ENCODE peak calls at places on chromosomes 13 and 19, in eight cellular contexts. D, H, B, U, J, Q, C and L are unnamed samples.

GRCh38 chr13:52786747-52787146 is 47.1 kb upstream of the CNMD start:
- DNase-seq in J (no peak), C (no peak), B (no peak), H (no peak), Q (no peak), D (no peak), U (no peak), L (no peak)

GRCh38 chr19:52923782-52924593 is 760 bp upstream of the ZNF888 start:
- DNase-seq in H (no peak), C (no peak), U (no peak), D (no peak), B (peak), J (peak), Q (no peak), L (no peak)

GRCh38 chr13:47598340-47598911 is 402.6 kb downstream of the SUCLA2 start:
- DNase-seq in C (no peak), U (no peak), H (no peak), D (no peak), Q (no peak), B (no peak), J (peak), L (no peak)

GRCh38 chr13:79458436-79458835 is 22.5 kb upstream of the NDFIP2 start:
- DNase-seq in C (no peak), Q (no peak), D (no peak), B (no peak), J (peak), U (no peak), H (no peak), L (no peak)

GRCh38 chr19:38055655-38056521 is 148.9 kb downstream of the SIPA1L3 start:
- DNase-seq in B (no peak), U (no peak), Q (no peak), D (no peak), C (no peak), H (no peak), J (no peak), L (no peak)

GRCh38 chr13:23695711-23696512 is 125.7 kb downstream of the TNFRSF19 start:
- DNase-seq in Q (peak), U (peak), J (no peak), C (no peak), H (no peak), B (no peak), D (no peak), L (no peak)

GRCh38 chr19:1736916-1737315 is 16.4 kb upstream of the ONECUT3 start:
- DNase-seq in U (no peak), Q (no peak), C (no peak), B (no peak), J (no peak), H (no peak), D (no peak), L (no peak)

GRCh38 chr13:114004416-114005205 is 30.7 kb upstream of the C13orf46 start:
- DNase-seq in D (no peak), H (no peak), J (peak), U (no peak), B (peak), Q (no peak), C (peak), L (peak)

GRCh38 chr13:46687810-46688209 is 109.2 kb downstream of the ESD start:
- DNase-seq in B (no peak), J (peak), Q (peak), H (no peak), U (no peak), D (no peak), C (no peak), L (no peak)

GRCh38 chr19:55173717-55174409 is 6.2 kb downstream of the SYT5 start:
- DNase-seq in Q (no peak), J (peak), B (no peak), C (peak), H (peak), U (peak), D (peak), L (no peak)

GRCh38 chr13:37868691-37869505 is 674 bp downstream of the TRPC4 start:
- DNase-seq in C (no peak), D (peak), H (no peak), U (no peak), Q (no peak), J (peak), B (no peak), L (no peak)

GRCh38 chr13:101785858-101786257 is 333.4 kb downstream of the ITGBL1 start:
- DNase-seq in H (peak), B (no peak), D (peak), U (no peak), C (peak), J (peak), Q (no peak), L (no peak)
- TF ChIP-seq CTCF in H (peak), B (no peak), D (peak), U (no peak), C (peak), J (peak), Q (no peak), L (peak)

DNA sequence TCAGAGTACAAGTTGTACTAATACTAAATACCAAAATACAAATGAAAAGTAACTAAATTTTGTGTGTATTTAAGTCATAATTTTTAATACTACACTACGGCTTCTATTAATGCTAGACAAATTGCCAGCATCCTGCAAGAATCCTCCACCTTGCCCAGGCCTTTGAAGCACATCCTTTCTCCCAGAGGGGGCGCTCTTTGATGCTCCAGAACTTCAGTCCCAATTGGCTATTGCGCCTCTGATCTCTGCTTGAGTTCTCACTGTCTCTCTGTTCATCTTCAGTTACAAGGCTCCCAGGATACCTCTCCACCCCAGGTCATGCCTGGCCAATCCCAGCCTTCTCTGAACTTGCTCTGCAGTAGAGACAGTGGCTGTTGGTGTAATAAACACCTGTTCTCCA is 141.0 kb downstream of the DCLK1 start:
- DNase-seq in J (no peak), Q (no peak), B (no peak), D (no peak), U (no peak), H (no peak), C (no peak), L (no peak)
- TF ChIP-seq CTCF in J (no peak), Q (no peak), B (no peak), D (no peak), U (no peak), H (no peak), C (peak), L (peak)

DNA sequence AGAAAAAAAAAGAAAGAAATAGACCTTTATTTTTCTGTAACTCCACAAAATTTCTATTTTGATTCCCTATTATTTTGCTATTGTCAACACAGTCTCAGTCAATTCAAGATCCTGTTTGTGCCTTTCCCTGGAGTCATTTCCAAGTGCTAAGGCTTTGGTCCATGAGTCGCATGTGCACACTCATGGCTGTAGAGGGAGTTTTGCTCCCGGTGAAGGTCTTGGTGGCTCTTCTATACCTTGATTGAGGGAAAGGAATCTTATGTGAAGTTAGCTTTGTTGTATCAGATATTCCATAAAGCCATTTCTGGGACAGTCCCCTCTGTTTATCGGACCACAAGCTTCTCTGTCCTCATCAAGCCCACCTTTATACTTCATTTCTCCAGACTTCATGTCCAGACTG is 58.7 kb upstream of the ALOX5AP start:
- DNase-seq in B (no peak), H (no peak), C (no peak), Q (no peak), J (peak), D (no peak), U (no peak), L (no peak)
- TF ChIP-seq CTCF in B (no peak), H (peak), C (peak), Q (no peak), J (peak), D (peak), U (no peak), L (peak)

GRCh38 chr13:26446751-26447150 is 110.7 kb upstream of the WASF3 start:
- DNase-seq in Q (no peak), D (no peak), J (peak), B (no peak), C (no peak), H (no peak), U (no peak), L (no peak)

GRCh38 chr13:26440111-26440510 is 117.4 kb upstream of the WASF3 start:
- DNase-seq in B (no peak), J (peak), D (no peak), C (no peak), U (no peak), Q (no peak), H (no peak), L (no peak)

GRCh38 chr13:26442541-26442940 is 114.9 kb upstream of the WASF3 start:
- DNase-seq in H (no peak), U (no peak), D (no peak), J (peak), B (no peak), Q (no peak), C (no peak), L (no peak)

GRCh38 chr13:26449063-26449848 is 108.2 kb upstream of the WASF3 start:
- DNase-seq in B (no peak), J (peak), H (no peak), Q (no peak), D (no peak), U (no peak), C (no peak), L (no peak)

GRCh38 chr13:26445092-26445491 is 112.4 kb upstream of the WASF3 start:
- DNase-seq in B (no peak), U (no peak), H (no peak), J (no peak), Q (no peak), D (no peak), C (no peak), L (no peak)
- TF ChIP-seq CTCF in B (no peak), U (no peak), H (no peak), J (no peak), Q (no peak), D (no peak), C (no peak), L (no peak)

GRCh38 chr19:41377977-41378707 is 1.8 kb downstream of the TMEM91 start:
- DNase-seq in H (no peak), U (peak), Q (peak), J (no peak), C (peak), B (no peak), D (peak), L (no peak)
- TF ChIP-seq CTCF in H (no peak), U (peak), Q (peak), J (peak), C (peak), B (no peak), D (peak), L (no peak)

DNA sequence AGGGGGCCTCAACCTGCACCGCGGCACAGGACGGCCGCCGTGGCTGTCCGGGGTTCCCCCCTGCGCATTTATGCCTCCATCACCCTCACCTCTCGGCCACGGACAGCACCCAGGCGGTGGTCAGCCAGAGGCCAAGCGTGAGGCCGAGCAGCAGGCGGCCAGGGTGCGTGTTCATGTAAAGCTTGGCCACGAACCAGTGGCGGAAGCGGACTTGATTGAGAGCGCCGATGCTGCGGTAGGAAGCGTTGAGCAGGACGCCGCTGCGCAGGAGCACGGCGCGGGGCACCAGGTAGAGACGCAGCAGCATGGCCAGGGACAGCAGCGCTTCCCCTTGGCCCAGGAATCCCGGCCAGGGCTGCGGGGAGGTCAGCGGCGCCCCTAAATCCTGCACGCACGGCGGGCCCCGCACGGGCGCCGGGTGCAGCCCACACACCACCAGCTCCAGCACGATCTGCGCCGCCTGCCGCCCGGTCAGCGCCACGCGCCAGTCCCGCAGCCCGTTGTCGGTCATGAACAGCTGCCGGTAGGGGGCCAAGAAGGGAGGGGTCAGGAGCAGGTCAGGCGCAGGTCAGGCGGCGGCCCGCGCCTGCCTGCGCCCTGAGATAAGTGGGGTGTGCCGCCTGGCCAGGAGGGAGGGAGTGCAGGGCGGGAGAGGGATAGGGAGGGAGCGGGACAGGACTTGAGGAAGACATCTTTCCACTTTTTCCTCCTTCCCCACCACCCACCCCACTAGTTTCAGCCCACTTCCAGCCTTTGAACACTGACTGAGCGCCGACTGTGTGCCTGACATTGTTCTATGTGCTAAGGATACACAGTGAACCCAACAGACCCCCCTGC is 6.5 kb downstream of the KCNN4 start:
- DNase-seq in Q (no peak), U (no peak), C (peak), B (no peak), H (no peak), D (peak), J (peak), L (peak)
- TF ChIP-seq CTCF in Q (no peak), U (no peak), C (peak), B (peak), H (peak), D (peak), J (peak), L (peak)